ENCODE peak calls at places on chromosomes 13 and 19, in five cellular contexts. S, H, Z, E and L are unnamed samples.

GRCh38 chr19:1746401-1747284 is 6.7 kb upstream of the ONECUT3 start:
- DNase-seq in S (no peak), H (no peak), Z (no peak), E (peak; percentile 65), L (no peak)

GRCh38 chr19:33347300-33347699 is 26.2 kb upstream of the CEBPG start:
- DNase-seq in S (no peak), H (no peak), Z (no peak), E (no peak), L (no peak)

GRCh38 chr19:14370169-14370998 is 10.9 kb upstream of the ADGRE5 start:
- DNase-seq in S (no peak), H (no peak), Z (no peak), E (no peak), L (no peak)

GRCh38 chr19:51739466-51740213 is 12.0 kb downstream of the FPR1 start:
- DNase-seq in S (no peak), H (no peak), Z (no peak), E (no peak), L (no peak)

GRCh38 chr13:40083841-40084240 is 428.4 kb downstream of the COG6 start:
- DNase-seq in S (no peak), H (no peak), Z (no peak), E (no peak), L (no peak)

GRCh38 chr19:1633269-1633606 is 19.2 kb downstream of the TCF3 start:
- DNase-seq in S (no peak), H (no peak), Z (no peak), E (no peak), L (no peak)

GRCh38 chr13:45546410-45546765 is 69.2 kb downstream of the ERICH6B start:
- DNase-seq in S (no peak), H (no peak), Z (no peak), E (no peak), L (no peak)

GRCh38 chr19:19338082-19338481 is 17.5 kb downstream of the MAU2 start:
- DNase-seq in S (no peak), H (no peak), Z (no peak), E (no peak), L (no peak)

GRCh38 chr13:32734511-32734910 is 148.3 kb downstream of the PDS5B start:
- DNase-seq in S (peak; percentile 5), H (no peak), Z (no peak), E (no peak), L (no peak)

GRCh38 chr13:113176292-113176691 is 17.8 kb downstream of the PROZ start:
- DNase-seq in S (no peak), H (no peak), Z (no peak), E (no peak), L (no peak)

GRCh38 chr13:38417241-38417640 is 67.6 kb downstream of the UFM1 start:
- DNase-seq in S (no peak), H (no peak), Z (no peak), E (no peak), L (no peak)

GRCh38 chr13:69374036-69374435 is 733.6 kb upstream of the ATXN8OS start:
- DNase-seq in S (no peak), H (no peak), Z (no peak), E (no peak), L (no peak)

GRCh38 chr19:40341601-40342482 is 6.4 kb downstream of the C19orf47 start:
- DNase-seq in S (no peak), H (no peak), Z (no peak), E (no peak), L (no peak)

GRCh38 chr19:4323692-4324091 is 14.9 kb downstream of the STAP2 start:
- DNase-seq in S (no peak), H (no peak), Z (no peak), E (no peak), L (no peak)

GRCh38 chr13:106691861-106692260 is 123.9 kb upstream of the ARGLU1 start:
- DNase-seq in S (no peak), H (no peak), Z (no peak), E (no peak), L (no peak)

GRCh38 chr19:35211545-35212230 is 16.9 kb downstream of the FAM187B start:
- DNase-seq in S (no peak), H (no peak), Z (peak; percentile 13), E (no peak), L (no peak)

GRCh38 chr19:2490659-2491058 is 14.7 kb downstream of the GADD45B start:
- DNase-seq in S (no peak), H (no peak), Z (no peak), E (no peak), L (no peak)

GRCh38 chr19:3494559-3494958 is 5.9 kb downstream of the DOHH start:
- DNase-seq in S (no peak), H (no peak), Z (no peak), E (no peak), L (no peak)

GRCh38 chr19:17323973-17324327 is 10.7 kb downstream of the ANO8 start:
- DNase-seq in S (no peak), H (no peak), Z (no peak), E (no peak), L (no peak)

GRCh38 chr19:5006821-5007220 is 37.9 kb downstream of the KDM4B start:
- DNase-seq in S (no peak), H (no peak), Z (no peak), E (no peak), L (no peak)

GRCh38 chr19:35224681-35225604 is 3.6 kb downstream of the FAM187B start:
- DNase-seq in S (no peak), H (no peak), Z (no peak), E (peak; percentile 72), L (no peak)

GRCh38 chr13:45500492-45501174 is 35.9 kb downstream of the COG3 start:
- DNase-seq in S (no peak), H (no peak), Z (peak; percentile 50), E (no peak), L (no peak)

GRCh38 chr19:16118489-16119033 is 6.9 kb downstream of the RAB8A start:
- DNase-seq in S (no peak), H (peak; percentile 97), Z (no peak), E (no peak), L (no peak)

GRCh38 chr13:111912991-111913781 is 153.8 kb upstream of the SOX1 start:
- DNase-seq in S (no peak), H (no peak), Z (no peak), E (peak; percentile 39), L (no peak)

GRCh38 chr13:85093808-85094207 is 705.4 kb downstream of the SLITRK6 start:
- DNase-seq in S (peak; percentile 14), H (no peak), Z (no peak), E (no peak), L (no peak)

GRCh38 chr13:51006067-51006800 is 96.6 kb downstream of the RNASEH2B start:
- DNase-seq in S (no peak), H (no peak), Z (peak; percentile 23), E (no peak), L (no peak)

GRCh38 chr19:54478677-54479266 is 5.7 kb upstream of the CDC42EP5 start:
- DNase-seq in S (peak; percentile 40), H (no peak), Z (peak; percentile 59), E (peak; percentile 66), L (peak; percentile 68)

GRCh38 chr13:94997126-94997525 is 284.8 kb upstream of the SOX21 start:
- DNase-seq in S (no peak), H (no peak), Z (no peak), E (no peak), L (no peak)

GRCh38 chr13:44620057-44620456 is 43.9 kb upstream of the TSC22D1 start:
- DNase-seq in S (no peak), H (no peak), Z (no peak), E (no peak), L (no peak)

GRCh38 chr13:84417426-84417825 is 535.2 kb upstream of the SLITRK1 start:
- DNase-seq in S (no peak), H (no peak), Z (no peak), E (no peak), L (no peak)

GRCh38 chr13:48902421-48902820 is 73.3 kb upstream of the FNDC3A start:
- DNase-seq in S (no peak), H (no peak), Z (no peak), E (no peak), L (no peak)

GRCh38 chr13:23107665-23108064 is 73.1 kb upstream of the SGCG start:
- DNase-seq in S (no peak), H (no peak), Z (no peak), E (no peak), L (no peak)

GRCh38 chr19:3183721-3184641 is 1.7 kb upstream of the NCLN start:
- DNase-seq in S (no peak), H (no peak), Z (no peak), E (no peak), L (no peak)

GRCh38 chr13:113907637-113908617 is 44.1 kb upstream of the GAS6 start:
- DNase-seq in S (no peak), H (no peak), Z (no peak), E (no peak), L (no peak)

GRCh38 chr19:44050740-44051653 is 839 bp upstream of the ZNF223 start:
- DNase-seq in S (no peak), H (no peak), Z (no peak), E (no peak), L (no peak)
- TF ChIP-seq SUZ12 in S (no peak), H (no peak), Z (no peak), E (no peak), L (no peak)

GRCh38 chr19:50500060-50500752 is 10.8 kb downstream of the JOSD2 start:
- DNase-seq in S (no peak), H (no peak), Z (no peak), E (peak; percentile 74), L (no peak)
- TF ChIP-seq SUZ12 in S (no peak), H (no peak), Z (no peak), E (no peak), L (no peak)

DNA sequence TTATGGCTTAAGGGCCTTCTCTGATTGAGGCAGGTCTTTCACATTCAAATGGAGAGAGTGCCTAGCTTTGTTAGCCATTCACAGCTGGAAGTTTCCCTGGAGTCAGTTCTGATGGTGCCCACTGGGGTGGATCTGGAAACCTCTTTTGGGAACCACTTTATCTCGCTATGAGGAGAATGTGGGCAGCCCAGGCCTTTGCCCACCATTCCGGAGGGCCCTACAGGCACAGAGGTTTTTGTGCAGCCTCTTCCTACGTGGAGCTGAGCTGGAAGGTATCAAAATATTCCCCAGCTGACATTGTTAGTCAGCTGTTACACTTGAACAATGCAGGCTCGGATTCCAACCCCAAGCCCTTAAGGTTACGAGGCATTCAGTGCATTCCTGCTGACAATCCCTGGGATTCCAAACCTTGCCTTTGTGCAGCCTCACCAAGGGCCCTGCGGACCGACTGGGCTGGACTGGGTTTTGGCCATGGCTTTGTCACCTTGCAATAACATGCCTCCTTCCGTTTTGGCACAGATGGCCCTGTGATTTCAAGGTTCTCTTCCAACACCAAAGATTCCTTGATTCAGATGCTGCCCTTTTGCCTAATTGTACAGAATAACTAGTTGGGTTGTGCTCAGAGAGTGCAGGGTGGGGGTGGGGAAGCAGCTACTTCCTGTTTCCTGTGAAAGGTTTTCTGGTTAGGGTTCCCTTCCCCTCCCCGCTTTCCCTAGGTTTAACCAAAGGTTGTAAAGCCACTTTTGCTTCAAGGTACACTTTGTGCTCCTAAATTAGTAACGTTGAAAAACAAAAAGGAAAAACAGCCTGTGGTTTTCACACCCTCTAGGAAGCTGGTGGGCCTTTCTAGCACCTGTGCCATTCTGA is 27.1 kb downstream of the SAE1 start:
- DNase-seq in S (no peak), H (no peak), Z (no peak), E (peak; percentile 67), L (peak; percentile 85)
- TF ChIP-seq SUZ12 in S (no peak), H (no peak), Z (no peak), E (no peak), L (no peak)

DNA sequence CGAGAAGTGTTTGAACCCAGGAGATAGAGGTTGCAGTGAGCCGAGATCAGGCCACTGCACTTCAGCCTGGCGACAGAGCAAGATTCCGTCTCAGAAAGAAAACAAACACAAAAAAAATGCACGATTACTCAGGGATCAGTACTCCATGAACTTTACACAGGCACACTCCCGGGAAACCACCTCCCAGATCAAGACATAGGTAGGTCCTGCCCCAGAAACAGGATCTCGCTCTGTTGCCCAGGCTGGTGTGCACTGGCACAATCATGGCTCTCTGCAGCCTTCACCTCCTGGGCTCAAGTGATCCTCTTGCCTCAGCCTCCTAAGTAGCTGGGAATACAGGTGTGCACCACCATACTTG is 11.2 kb downstream of the VASP start:
- DNase-seq in S (no peak), H (no peak), Z (no peak), E (no peak), L (no peak)
- TF ChIP-seq SUZ12 in S (no peak), H (no peak), Z (no peak), E (no peak), L (no peak)